ENCODE peak calls at places on chromosomes 1 and 21, in ten cellular contexts. One of them, this sample, is unnamed.

GRCh38 chr21:28538987-28539622 is 453.6 kb downstream of the LTN1 start:
- DNase-seq in tibial nerve: no peak
- DNase-seq in HL-60: no peak
- DNase-seq in NCI-H460: no peak
- DNase-seq in AG08395: no peak
- DNase-seq in MG63: no peak
- DNase-seq in naive thymus-derived CD4-positive, alpha-beta T cell: no peak
- DNase-seq in EH: peak
- DNase-seq in left cardiac atrium: no peak
- DNase-seq in stimulated activated CD4-positive, alpha-beta T cell treated with anti-CD3 and anti-CD28 coated beads, Interleukin-12 subunit alpha, Interleukin-12 subunit beta, amount 100 ng/mL, for 4 hours: no peak
- DNase-seq in this sample: peak

GRCh38 chr21:38875694-38876492 is 70.2 kb downstream of the ETS2 start:
- DNase-seq in left cardiac atrium: no peak
- DNase-seq in NCI-H460: no peak
- DNase-seq in stimulated activated CD4-positive, alpha-beta T cell treated with anti-CD3 and anti-CD28 coated beads, Interleukin-12 subunit alpha, Interleukin-12 subunit beta, amount 100 ng/mL, for 4 hours: no peak
- DNase-seq in MG63: no peak
- DNase-seq in AG08395: peak
- DNase-seq in EH: peak
- DNase-seq in HL-60: peak
- DNase-seq in naive thymus-derived CD4-positive, alpha-beta T cell: no peak
- DNase-seq in tibial nerve: no peak
- DNase-seq in this sample: no peak

GRCh38 chr1:154191990-154192450 is at the start of gene TPM3:
- DNase-seq in AG08395: no peak
- DNase-seq in left cardiac atrium: no peak
- DNase-seq in EH: no peak
- DNase-seq in naive thymus-derived CD4-positive, alpha-beta T cell: no peak
- DNase-seq in tibial nerve: no peak
- DNase-seq in NCI-H460: no peak
- DNase-seq in MG63: no peak
- DNase-seq in stimulated activated CD4-positive, alpha-beta T cell treated with anti-CD3 and anti-CD28 coated beads, Interleukin-12 subunit alpha, Interleukin-12 subunit beta, amount 100 ng/mL, for 4 hours: no peak
- DNase-seq in HL-60: peak
- DNase-seq in this sample: no peak

GRCh38 chr1:198499588-198499987 is 40.9 kb downstream of the ATP6V1G3 start:
- DNase-seq in EH: peak
- DNase-seq in naive thymus-derived CD4-positive, alpha-beta T cell: no peak
- DNase-seq in MG63: no peak
- DNase-seq in AG08395: peak
- DNase-seq in stimulated activated CD4-positive, alpha-beta T cell treated with anti-CD3 and anti-CD28 coated beads, Interleukin-12 subunit alpha, Interleukin-12 subunit beta, amount 100 ng/mL, for 4 hours: no peak
- DNase-seq in HL-60: no peak
- DNase-seq in NCI-H460: no peak
- DNase-seq in tibial nerve: no peak
- DNase-seq in left cardiac atrium: no peak
- DNase-seq in this sample: no peak

GRCh38 chr1:77888429-77889239 is at the start of gene NEXN:
- DNase-seq in stimulated activated CD4-positive, alpha-beta T cell treated with anti-CD3 and anti-CD28 coated beads, Interleukin-12 subunit alpha, Interleukin-12 subunit beta, amount 100 ng/mL, for 4 hours: peak
- DNase-seq in NCI-H460: peak
- DNase-seq in MG63: peak
- DNase-seq in tibial nerve: peak
- DNase-seq in EH: peak
- DNase-seq in HL-60: peak
- DNase-seq in left cardiac atrium: peak
- DNase-seq in naive thymus-derived CD4-positive, alpha-beta T cell: peak
- DNase-seq in AG08395: peak
- DNase-seq in this sample: peak

GRCh38 chr1:222627232-222627631 is 9.3 kb downstream of the MIA3 start:
- DNase-seq in HL-60: no peak
- DNase-seq in AG08395: peak
- DNase-seq in MG63: peak
- DNase-seq in stimulated activated CD4-positive, alpha-beta T cell treated with anti-CD3 and anti-CD28 coated beads, Interleukin-12 subunit alpha, Interleukin-12 subunit beta, amount 100 ng/mL, for 4 hours: no peak
- DNase-seq in EH: peak
- DNase-seq in left cardiac atrium: no peak
- DNase-seq in naive thymus-derived CD4-positive, alpha-beta T cell: no peak
- DNase-seq in NCI-H460: no peak
- DNase-seq in tibial nerve: no peak
- DNase-seq in this sample: peak

GRCh38 chr1:24155011-24155782 is 12.3 kb upstream of the IL22RA1 start:
- DNase-seq in NCI-H460: no peak
- DNase-seq in MG63: no peak
- DNase-seq in AG08395: no peak
- DNase-seq in naive thymus-derived CD4-positive, alpha-beta T cell: no peak
- DNase-seq in left cardiac atrium: no peak
- DNase-seq in tibial nerve: no peak
- DNase-seq in stimulated activated CD4-positive, alpha-beta T cell treated with anti-CD3 and anti-CD28 coated beads, Interleukin-12 subunit alpha, Interleukin-12 subunit beta, amount 100 ng/mL, for 4 hours: no peak
- DNase-seq in EH: no peak
- DNase-seq in HL-60: no peak
- DNase-seq in this sample: no peak

GRCh38 chr21:42636535-42636914 is 16.9 kb upstream of the PDE9A start:
- DNase-seq in NCI-H460: no peak
- DNase-seq in AG08395: peak
- DNase-seq in MG63: no peak
- DNase-seq in left cardiac atrium: no peak
- DNase-seq in stimulated activated CD4-positive, alpha-beta T cell treated with anti-CD3 and anti-CD28 coated beads, Interleukin-12 subunit alpha, Interleukin-12 subunit beta, amount 100 ng/mL, for 4 hours: no peak
- DNase-seq in EH: peak
- DNase-seq in HL-60: no peak
- DNase-seq in naive thymus-derived CD4-positive, alpha-beta T cell: no peak
- DNase-seq in tibial nerve: no peak
- DNase-seq in this sample: peak

GRCh38 chr1:203041351-203041932 is 15.2 kb downstream of the PPFIA4 start:
- DNase-seq in naive thymus-derived CD4-positive, alpha-beta T cell: no peak
- DNase-seq in AG08395: no peak
- DNase-seq in tibial nerve: no peak
- DNase-seq in left cardiac atrium: no peak
- DNase-seq in stimulated activated CD4-positive, alpha-beta T cell treated with anti-CD3 and anti-CD28 coated beads, Interleukin-12 subunit alpha, Interleukin-12 subunit beta, amount 100 ng/mL, for 4 hours: no peak
- DNase-seq in MG63: no peak
- DNase-seq in HL-60: no peak
- DNase-seq in NCI-H460: no peak
- DNase-seq in EH: no peak
- DNase-seq in this sample: no peak

GRCh38 chr21:41755258-41755933 is 11.5 kb downstream of the RIPK4 start:
- DNase-seq in AG08395: no peak
- DNase-seq in stimulated activated CD4-positive, alpha-beta T cell treated with anti-CD3 and anti-CD28 coated beads, Interleukin-12 subunit alpha, Interleukin-12 subunit beta, amount 100 ng/mL, for 4 hours: no peak
- DNase-seq in left cardiac atrium: no peak
- DNase-seq in EH: no peak
- DNase-seq in tibial nerve: no peak
- DNase-seq in HL-60: no peak
- DNase-seq in naive thymus-derived CD4-positive, alpha-beta T cell: no peak
- DNase-seq in NCI-H460: no peak
- DNase-seq in MG63: no peak
- DNase-seq in this sample: no peak

GRCh38 chr1:178500091-178500770 is 3.5 kb upstream of the CLEC20A start:
- DNase-seq in naive thymus-derived CD4-positive, alpha-beta T cell: no peak
- DNase-seq in left cardiac atrium: no peak
- DNase-seq in HL-60: no peak
- DNase-seq in stimulated activated CD4-positive, alpha-beta T cell treated with anti-CD3 and anti-CD28 coated beads, Interleukin-12 subunit alpha, Interleukin-12 subunit beta, amount 100 ng/mL, for 4 hours: no peak
- DNase-seq in EH: no peak
- DNase-seq in MG63: no peak
- DNase-seq in NCI-H460: no peak
- DNase-seq in tibial nerve: no peak
- DNase-seq in AG08395: no peak
- DNase-seq in this sample: no peak

GRCh38 chr1:155339515-155340111 is 18.9 kb downstream of the RUSC1 start:
- DNase-seq in naive thymus-derived CD4-positive, alpha-beta T cell: no peak
- DNase-seq in stimulated activated CD4-positive, alpha-beta T cell treated with anti-CD3 and anti-CD28 coated beads, Interleukin-12 subunit alpha, Interleukin-12 subunit beta, amount 100 ng/mL, for 4 hours: no peak
- DNase-seq in tibial nerve: no peak
- DNase-seq in HL-60: no peak
- DNase-seq in NCI-H460: peak
- DNase-seq in AG08395: no peak
- DNase-seq in MG63: no peak
- DNase-seq in EH: no peak
- DNase-seq in left cardiac atrium: no peak
- DNase-seq in this sample: no peak

GRCh38 chr1:208670778-208671177 is 426.6 kb upstream of the PLXNA2 start:
- DNase-seq in EH: no peak
- DNase-seq in naive thymus-derived CD4-positive, alpha-beta T cell: no peak
- DNase-seq in NCI-H460: no peak
- DNase-seq in stimulated activated CD4-positive, alpha-beta T cell treated with anti-CD3 and anti-CD28 coated beads, Interleukin-12 subunit alpha, Interleukin-12 subunit beta, amount 100 ng/mL, for 4 hours: no peak
- DNase-seq in HL-60: no peak
- DNase-seq in AG08395: no peak
- DNase-seq in tibial nerve: no peak
- DNase-seq in MG63: no peak
- DNase-seq in left cardiac atrium: no peak
- DNase-seq in this sample: no peak

GRCh38 chr1:186967659-186968394 is 139.1 kb downstream of the PLA2G4A start:
- DNase-seq in HL-60: no peak
- DNase-seq in MG63: no peak
- DNase-seq in naive thymus-derived CD4-positive, alpha-beta T cell: no peak
- DNase-seq in NCI-H460: no peak
- DNase-seq in tibial nerve: no peak
- DNase-seq in stimulated activated CD4-positive, alpha-beta T cell treated with anti-CD3 and anti-CD28 coated beads, Interleukin-12 subunit alpha, Interleukin-12 subunit beta, amount 100 ng/mL, for 4 hours: no peak
- DNase-seq in EH: peak
- DNase-seq in AG08395: peak
- DNase-seq in left cardiac atrium: no peak
- DNase-seq in this sample: no peak

GRCh38 chr1:21099034-21099868 is 77.4 kb downstream of the EIF4G3 start:
- DNase-seq in tibial nerve: no peak
- DNase-seq in NCI-H460: no peak
- DNase-seq in naive thymus-derived CD4-positive, alpha-beta T cell: no peak
- DNase-seq in AG08395: no peak
- DNase-seq in MG63: no peak
- DNase-seq in left cardiac atrium: no peak
- DNase-seq in EH: peak
- DNase-seq in HL-60: no peak
- DNase-seq in stimulated activated CD4-positive, alpha-beta T cell treated with anti-CD3 and anti-CD28 coated beads, Interleukin-12 subunit alpha, Interleukin-12 subunit beta, amount 100 ng/mL, for 4 hours: no peak
- DNase-seq in this sample: no peak

GRCh38 chr1:24964811-24965570 is 34.9 kb upstream of the RUNX3 start:
- DNase-seq in tibial nerve: no peak
- DNase-seq in NCI-H460: no peak
- DNase-seq in stimulated activated CD4-positive, alpha-beta T cell treated with anti-CD3 and anti-CD28 coated beads, Interleukin-12 subunit alpha, Interleukin-12 subunit beta, amount 100 ng/mL, for 4 hours: peak
- DNase-seq in HL-60: peak
- DNase-seq in MG63: peak
- DNase-seq in EH: peak
- DNase-seq in naive thymus-derived CD4-positive, alpha-beta T cell: peak
- DNase-seq in left cardiac atrium: peak
- DNase-seq in AG08395: no peak
- DNase-seq in this sample: peak

GRCh38 chr1:39434797-39435395 is 56.5 kb upstream of the BMP8A start:
- DNase-seq in left cardiac atrium: no peak
- DNase-seq in MG63: no peak
- DNase-seq in naive thymus-derived CD4-positive, alpha-beta T cell: no peak
- DNase-seq in tibial nerve: no peak
- DNase-seq in HL-60: no peak
- DNase-seq in AG08395: no peak
- DNase-seq in stimulated activated CD4-positive, alpha-beta T cell treated with anti-CD3 and anti-CD28 coated beads, Interleukin-12 subunit alpha, Interleukin-12 subunit beta, amount 100 ng/mL, for 4 hours: no peak
- DNase-seq in EH: peak
- DNase-seq in NCI-H460: no peak
- DNase-seq in this sample: no peak

GRCh38 chr1:991895-992294 is 8.0 kb downstream of the HES4 start:
- DNase-seq in left cardiac atrium: no peak
- DNase-seq in EH: no peak
- DNase-seq in naive thymus-derived CD4-positive, alpha-beta T cell: no peak
- DNase-seq in tibial nerve: no peak
- DNase-seq in NCI-H460: no peak
- DNase-seq in AG08395: no peak
- DNase-seq in MG63: no peak
- DNase-seq in stimulated activated CD4-positive, alpha-beta T cell treated with anti-CD3 and anti-CD28 coated beads, Interleukin-12 subunit alpha, Interleukin-12 subunit beta, amount 100 ng/mL, for 4 hours: no peak
- DNase-seq in HL-60: no peak
- DNase-seq in this sample: no peak

GRCh38 chr1:151710187-151710586 is 6.4 kb downstream of the CELF3 start:
- DNase-seq in MG63: peak
- DNase-seq in naive thymus-derived CD4-positive, alpha-beta T cell: no peak
- DNase-seq in tibial nerve: no peak
- DNase-seq in stimulated activated CD4-positive, alpha-beta T cell treated with anti-CD3 and anti-CD28 coated beads, Interleukin-12 subunit alpha, Interleukin-12 subunit beta, amount 100 ng/mL, for 4 hours: peak
- DNase-seq in EH: peak
- DNase-seq in left cardiac atrium: no peak
- DNase-seq in NCI-H460: no peak
- DNase-seq in HL-60: no peak
- DNase-seq in AG08395: peak
- DNase-seq in this sample: no peak

GRCh38 chr1:167612583-167612982 is 17.4 kb upstream of the RCSD1 start:
- DNase-seq in naive thymus-derived CD4-positive, alpha-beta T cell: no peak
- DNase-seq in EH: no peak
- DNase-seq in AG08395: no peak
- DNase-seq in tibial nerve: no peak
- DNase-seq in MG63: no peak
- DNase-seq in stimulated activated CD4-positive, alpha-beta T cell treated with anti-CD3 and anti-CD28 coated beads, Interleukin-12 subunit alpha, Interleukin-12 subunit beta, amount 100 ng/mL, for 4 hours: no peak
- DNase-seq in HL-60: no peak
- DNase-seq in NCI-H460: no peak
- DNase-seq in left cardiac atrium: no peak
- DNase-seq in this sample: no peak

GRCh38 chr21:28253378-28253777 is 739.3 kb downstream of the LTN1 start:
- DNase-seq in AG08395: peak
- DNase-seq in NCI-H460: no peak
- DNase-seq in left cardiac atrium: no peak
- DNase-seq in HL-60: no peak
- DNase-seq in tibial nerve: no peak
- DNase-seq in MG63: peak
- DNase-seq in stimulated activated CD4-positive, alpha-beta T cell treated with anti-CD3 and anti-CD28 coated beads, Interleukin-12 subunit alpha, Interleukin-12 subunit beta, amount 100 ng/mL, for 4 hours: no peak
- DNase-seq in EH: peak
- DNase-seq in naive thymus-derived CD4-positive, alpha-beta T cell: no peak
- DNase-seq in this sample: no peak

GRCh38 chr1:247054992-247055415 is 23.6 kb downstream of the ZNF670 start:
- DNase-seq in AG08395: no peak
- DNase-seq in stimulated activated CD4-positive, alpha-beta T cell treated with anti-CD3 and anti-CD28 coated beads, Interleukin-12 subunit alpha, Interleukin-12 subunit beta, amount 100 ng/mL, for 4 hours: no peak
- DNase-seq in NCI-H460: no peak
- DNase-seq in MG63: peak
- DNase-seq in HL-60: no peak
- DNase-seq in left cardiac atrium: no peak
- DNase-seq in naive thymus-derived CD4-positive, alpha-beta T cell: no peak
- DNase-seq in EH: peak
- DNase-seq in tibial nerve: no peak
- DNase-seq in this sample: no peak

GRCh38 chr1:225539575-225539974 is 111.7 kb upstream of the LBR start:
- DNase-seq in HL-60: no peak
- DNase-seq in left cardiac atrium: no peak
- DNase-seq in tibial nerve: no peak
- DNase-seq in naive thymus-derived CD4-positive, alpha-beta T cell: no peak
- DNase-seq in NCI-H460: no peak
- DNase-seq in EH: no peak
- DNase-seq in AG08395: no peak
- DNase-seq in stimulated activated CD4-positive, alpha-beta T cell treated with anti-CD3 and anti-CD28 coated beads, Interleukin-12 subunit alpha, Interleukin-12 subunit beta, amount 100 ng/mL, for 4 hours: no peak
- DNase-seq in MG63: no peak
- DNase-seq in this sample: no peak

GRCh38 chr1:240107058-240107684 is 15.5 kb downstream of the FMN2 start:
- DNase-seq in AG08395: peak
- DNase-seq in MG63: peak
- DNase-seq in EH: peak
- DNase-seq in left cardiac atrium: no peak
- DNase-seq in HL-60: no peak
- DNase-seq in tibial nerve: no peak
- DNase-seq in NCI-H460: no peak
- DNase-seq in naive thymus-derived CD4-positive, alpha-beta T cell: no peak
- DNase-seq in stimulated activated CD4-positive, alpha-beta T cell treated with anti-CD3 and anti-CD28 coated beads, Interleukin-12 subunit alpha, Interleukin-12 subunit beta, amount 100 ng/mL, for 4 hours: no peak
- DNase-seq in this sample: peak

GRCh38 chr1:197200468-197200899 is 54.0 kb upstream of the ASPM start:
- DNase-seq in EH: peak
- DNase-seq in stimulated activated CD4-positive, alpha-beta T cell treated with anti-CD3 and anti-CD28 coated beads, Interleukin-12 subunit alpha, Interleukin-12 subunit beta, amount 100 ng/mL, for 4 hours: no peak
- DNase-seq in AG08395: no peak
- DNase-seq in HL-60: no peak
- DNase-seq in tibial nerve: no peak
- DNase-seq in left cardiac atrium: no peak
- DNase-seq in MG63: peak
- DNase-seq in NCI-H460: no peak
- DNase-seq in naive thymus-derived CD4-positive, alpha-beta T cell: peak
- DNase-seq in this sample: no peak

GRCh38 chr1:21262282-21263051 is 27.8 kb downstream of the ECE1 start:
- DNase-seq in EH: peak
- DNase-seq in MG63: peak
- DNase-seq in HL-60: peak
- DNase-seq in tibial nerve: peak
- DNase-seq in left cardiac atrium: peak
- DNase-seq in AG08395: peak
- DNase-seq in naive thymus-derived CD4-positive, alpha-beta T cell: no peak
- DNase-seq in NCI-H460: no peak
- DNase-seq in stimulated activated CD4-positive, alpha-beta T cell treated with anti-CD3 and anti-CD28 coated beads, Interleukin-12 subunit alpha, Interleukin-12 subunit beta, amount 100 ng/mL, for 4 hours: no peak
- DNase-seq in this sample: peak

GRCh38 chr1:167927075-167927754 is 9.3 kb upstream of the DCAF6 start:
- DNase-seq in naive thymus-derived CD4-positive, alpha-beta T cell: no peak
- DNase-seq in EH: no peak
- DNase-seq in AG08395: no peak
- DNase-seq in NCI-H460: no peak
- DNase-seq in stimulated activated CD4-positive, alpha-beta T cell treated with anti-CD3 and anti-CD28 coated beads, Interleukin-12 subunit alpha, Interleukin-12 subunit beta, amount 100 ng/mL, for 4 hours: no peak
- DNase-seq in left cardiac atrium: no peak
- DNase-seq in tibial nerve: no peak
- DNase-seq in MG63: no peak
- DNase-seq in HL-60: no peak
- DNase-seq in this sample: no peak

GRCh38 chr21:34812510-34813265 is 143.9 kb downstream of the CLIC6 start:
- DNase-seq in stimulated activated CD4-positive, alpha-beta T cell treated with anti-CD3 and anti-CD28 coated beads, Interleukin-12 subunit alpha, Interleukin-12 subunit beta, amount 100 ng/mL, for 4 hours: no peak
- DNase-seq in EH: peak
- DNase-seq in AG08395: peak
- DNase-seq in HL-60: no peak
- DNase-seq in MG63: peak
- DNase-seq in NCI-H460: no peak
- DNase-seq in left cardiac atrium: no peak
- DNase-seq in naive thymus-derived CD4-positive, alpha-beta T cell: no peak
- DNase-seq in tibial nerve: no peak
- DNase-seq in this sample: peak